ENCODE peak calls at places on chromosome 11, in ten cellular contexts. One of them, this sample, is unnamed.

GRCh38 chr11:118238397-118238796 is 13.6 kb upstream of the JAML start:
- DNase-seq in RWPE1: no peak
- DNase-seq in endothelial cell of umbilical vein: no peak
- DNase-seq in endothelial cell: no peak
- DNase-seq in fibroblast of lung: no peak
- DNase-seq in CD4-positive, alpha-beta T cell: no peak
- DNase-seq in GM13977: no peak
- DNase-seq in GM13976: no peak
- DNase-seq in cardiac muscle cell: no peak
- DNase-seq in epithelial cell of esophagus: peak; percentile 74
- DNase-seq in this sample: no peak

GRCh38 chr11:67633758-67634365 is 4.1 kb upstream of the NUDT8 start:
- DNase-seq in RWPE1: no peak
- DNase-seq in endothelial cell of umbilical vein: no peak
- DNase-seq in endothelial cell: no peak
- DNase-seq in fibroblast of lung: no peak
- DNase-seq in CD4-positive, alpha-beta T cell: no peak
- DNase-seq in GM13977: no peak
- DNase-seq in GM13976: no peak
- DNase-seq in cardiac muscle cell: no peak
- DNase-seq in epithelial cell of esophagus: no peak
- DNase-seq in this sample: no peak

GRCh38 chr11:2381494-2382128 is 4.5 kb downstream of the CD81 start:
- DNase-seq in RWPE1: no peak
- DNase-seq in endothelial cell of umbilical vein: no peak
- DNase-seq in endothelial cell: no peak
- DNase-seq in fibroblast of lung: no peak
- DNase-seq in CD4-positive, alpha-beta T cell: no peak
- DNase-seq in GM13977: no peak
- DNase-seq in GM13976: no peak
- DNase-seq in cardiac muscle cell: no peak
- DNase-seq in epithelial cell of esophagus: no peak
- DNase-seq in this sample: no peak

GRCh38 chr11:104291646-104292045 is 127.7 kb upstream of the PDGFD start:
- DNase-seq in RWPE1: no peak
- DNase-seq in endothelial cell of umbilical vein: no peak
- DNase-seq in endothelial cell: no peak
- DNase-seq in fibroblast of lung: no peak
- DNase-seq in CD4-positive, alpha-beta T cell: no peak
- DNase-seq in GM13977: no peak
- DNase-seq in GM13976: no peak
- DNase-seq in cardiac muscle cell: no peak
- DNase-seq in epithelial cell of esophagus: peak; percentile 2
- DNase-seq in this sample: no peak

GRCh38 chr11:16604784-16605439 is 133.5 kb upstream of the C11orf58 start:
- DNase-seq in RWPE1: no peak
- DNase-seq in endothelial cell of umbilical vein: peak; percentile 29
- DNase-seq in endothelial cell: peak; percentile 55
- DNase-seq in fibroblast of lung: peak; percentile 45
- DNase-seq in CD4-positive, alpha-beta T cell: no peak
- DNase-seq in GM13977: peak; percentile 46
- DNase-seq in GM13976: peak; percentile 44
- DNase-seq in cardiac muscle cell: peak; percentile 72
- DNase-seq in epithelial cell of esophagus: peak; percentile 51
- DNase-seq in this sample: no peak

GRCh38 chr11:111978028-111978771 is 41.1 kb downstream of the DIXDC1 start:
- DNase-seq in RWPE1: peak; percentile 68
- DNase-seq in endothelial cell of umbilical vein: peak; percentile 79
- DNase-seq in endothelial cell: peak; percentile 13
- DNase-seq in fibroblast of lung: peak; percentile 77
- DNase-seq in CD4-positive, alpha-beta T cell: no peak
- DNase-seq in GM13977: no peak
- DNase-seq in GM13976: no peak
- DNase-seq in cardiac muscle cell: peak; percentile 85
- DNase-seq in epithelial cell of esophagus: peak; percentile 77
- DNase-seq in this sample: peak; percentile 73

GRCh38 chr11:78138694-78139421 is 568 bp downstream of the ALG8 start:
- DNase-seq in RWPE1: peak; percentile 39
- DNase-seq in endothelial cell of umbilical vein: no peak
- DNase-seq in endothelial cell: peak; percentile 7
- DNase-seq in fibroblast of lung: peak; percentile 31
- DNase-seq in CD4-positive, alpha-beta T cell: no peak
- DNase-seq in GM13977: peak; percentile 27
- DNase-seq in GM13976: peak; percentile 41
- DNase-seq in cardiac muscle cell: no peak
- DNase-seq in epithelial cell of esophagus: peak; percentile 57
- DNase-seq in this sample: no peak

GRCh38 chr11:83158965-83159900 is 2.3 kb downstream of the PCF11 start:
- DNase-seq in RWPE1: no peak
- DNase-seq in endothelial cell of umbilical vein: peak; percentile 24
- DNase-seq in endothelial cell: no peak
- DNase-seq in fibroblast of lung: no peak
- DNase-seq in CD4-positive, alpha-beta T cell: no peak
- DNase-seq in GM13977: no peak
- DNase-seq in GM13976: no peak
- DNase-seq in cardiac muscle cell: no peak
- DNase-seq in epithelial cell of esophagus: no peak
- DNase-seq in this sample: no peak

GRCh38 chr11:19746081-19746480 is 33.4 kb downstream of the NAV2 start:
- DNase-seq in RWPE1: no peak
- DNase-seq in endothelial cell of umbilical vein: no peak
- DNase-seq in endothelial cell: no peak
- DNase-seq in fibroblast of lung: no peak
- DNase-seq in CD4-positive, alpha-beta T cell: no peak
- DNase-seq in GM13977: no peak
- DNase-seq in GM13976: no peak
- DNase-seq in cardiac muscle cell: no peak
- DNase-seq in epithelial cell of esophagus: no peak
- DNase-seq in this sample: no peak

GRCh38 chr11:126061707-126062678 is 673 bp downstream of the CDON start:
- DNase-seq in RWPE1: peak; percentile 57
- DNase-seq in endothelial cell of umbilical vein: peak; percentile 36
- DNase-seq in endothelial cell: peak; percentile 53
- DNase-seq in fibroblast of lung: peak; percentile 27
- DNase-seq in CD4-positive, alpha-beta T cell: peak; percentile 26
- DNase-seq in GM13977: peak; percentile 34
- DNase-seq in GM13976: peak; percentile 43
- DNase-seq in cardiac muscle cell: peak; percentile 55
- DNase-seq in epithelial cell of esophagus: peak; percentile 56
- DNase-seq in this sample: peak; percentile 64

GRCh38 chr11:57476883-57477506 is 16.7 kb downstream of the RTN4RL2 start:
- DNase-seq in RWPE1: peak; percentile 63
- DNase-seq in endothelial cell of umbilical vein: no peak
- DNase-seq in endothelial cell: peak; percentile 47
- DNase-seq in fibroblast of lung: peak; percentile 36
- DNase-seq in CD4-positive, alpha-beta T cell: no peak
- DNase-seq in GM13977: peak; percentile 84
- DNase-seq in GM13976: peak; percentile 79
- DNase-seq in cardiac muscle cell: peak; percentile 39
- DNase-seq in epithelial cell of esophagus: peak; percentile 45
- DNase-seq in this sample: no peak
- TF ChIP-seq CTCF in RWPE1: peak; percentile 46
- TF ChIP-seq CTCF in endothelial cell of umbilical vein: peak; percentile 58
- TF ChIP-seq CTCF in endothelial cell: peak; percentile 7
- TF ChIP-seq CTCF in fibroblast of lung: peak; percentile 45
- TF ChIP-seq CTCF in CD4-positive, alpha-beta T cell: peak; percentile 59
- TF ChIP-seq CTCF in GM13977: peak; percentile 71
- TF ChIP-seq CTCF in GM13976: peak; percentile 56
- TF ChIP-seq CTCF in cardiac muscle cell: peak; percentile 39
- TF ChIP-seq CTCF in epithelial cell of esophagus: peak; percentile 45
- TF ChIP-seq CTCF in this sample: no peak

DNA sequence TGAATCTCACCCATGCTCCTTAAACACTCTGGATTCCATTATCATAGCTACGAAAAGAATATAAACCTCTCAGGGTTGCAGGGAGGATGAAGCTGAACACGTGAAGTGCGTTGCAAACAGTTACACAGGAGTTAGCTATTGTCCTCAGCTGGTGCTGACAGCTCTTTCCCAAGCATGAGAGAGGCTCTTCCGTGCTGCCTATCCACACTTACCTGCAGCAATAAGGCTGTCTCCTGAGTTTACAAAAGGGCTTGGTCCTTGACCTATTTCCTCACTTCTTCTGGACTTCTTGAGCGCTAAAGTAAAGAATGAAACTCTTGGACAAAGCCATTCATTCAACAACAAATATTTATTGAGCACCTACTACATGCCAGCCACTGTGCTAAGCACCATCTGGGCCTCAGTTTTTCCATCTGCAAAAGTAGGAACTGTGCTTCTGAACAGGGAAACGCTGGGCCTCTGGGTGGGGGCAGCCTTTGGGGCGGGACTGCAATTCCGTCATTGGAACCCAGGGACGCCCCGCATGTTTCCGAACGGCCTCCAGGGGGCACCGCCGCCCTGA is 749 bp upstream of the ARL2 start:
- DNase-seq in RWPE1: peak; percentile 90
- DNase-seq in endothelial cell of umbilical vein: no peak
- DNase-seq in endothelial cell: peak; percentile 93
- DNase-seq in fibroblast of lung: peak; percentile 81
- DNase-seq in CD4-positive, alpha-beta T cell: peak; percentile 87
- DNase-seq in GM13977: peak; percentile 96
- DNase-seq in GM13976: peak; percentile 95
- DNase-seq in cardiac muscle cell: no peak
- DNase-seq in epithelial cell of esophagus: peak; percentile 88
- DNase-seq in this sample: peak; percentile 92
- TF ChIP-seq CTCF in RWPE1: no peak
- TF ChIP-seq CTCF in endothelial cell of umbilical vein: peak; percentile 92
- TF ChIP-seq CTCF in endothelial cell: no peak
- TF ChIP-seq CTCF in fibroblast of lung: peak; percentile 73
- TF ChIP-seq CTCF in CD4-positive, alpha-beta T cell: no peak
- TF ChIP-seq CTCF in GM13977: peak; percentile 90
- TF ChIP-seq CTCF in GM13976: peak; percentile 88
- TF ChIP-seq CTCF in cardiac muscle cell: peak; percentile 84
- TF ChIP-seq CTCF in epithelial cell of esophagus: peak; percentile 78
- TF ChIP-seq CTCF in this sample: peak; percentile 69

DNA sequence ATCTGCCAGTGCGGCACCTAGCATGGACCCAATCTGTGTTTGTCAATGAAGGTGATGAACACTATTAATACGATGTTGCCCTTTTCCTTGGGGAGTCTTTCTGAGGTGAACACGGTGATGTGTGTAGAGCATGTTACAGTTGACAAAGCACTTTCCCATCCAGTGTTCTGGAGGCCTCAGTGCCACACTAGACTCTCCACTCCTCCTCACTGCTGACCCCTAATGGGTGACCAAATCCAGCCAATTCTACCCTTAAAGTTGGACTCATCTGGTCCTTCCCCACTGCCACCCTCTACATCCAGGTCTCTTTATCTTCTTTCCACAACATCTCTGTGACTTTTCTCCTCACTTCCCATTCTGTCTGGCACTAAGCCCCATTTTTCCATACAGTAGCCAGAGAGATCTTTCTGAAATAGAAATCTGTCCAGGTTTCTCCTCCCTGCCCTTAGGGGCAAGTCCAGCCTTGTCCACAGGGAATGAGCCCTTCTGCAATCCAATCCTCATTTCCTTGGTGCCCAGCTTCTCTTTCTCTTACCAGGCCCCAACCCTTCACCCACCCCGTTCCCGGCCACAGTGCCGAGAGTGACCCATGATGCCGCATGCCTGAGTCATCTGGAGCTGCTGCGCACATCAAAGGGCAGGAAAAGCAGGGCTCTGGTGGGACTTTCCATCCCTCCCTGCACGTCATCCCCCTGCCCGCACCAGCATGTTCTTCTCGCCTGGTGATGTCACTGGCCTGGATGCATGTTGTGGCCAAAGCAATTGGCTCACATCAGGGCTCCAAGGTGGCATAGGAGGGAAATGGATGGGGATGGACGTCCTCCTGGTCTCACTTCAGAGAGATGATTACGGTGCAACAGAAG is 64.2 kb downstream of the RASSF10 start:
- DNase-seq in RWPE1: peak; percentile 92
- DNase-seq in endothelial cell of umbilical vein: peak; percentile 16
- DNase-seq in endothelial cell: no peak
- DNase-seq in fibroblast of lung: peak; percentile 89
- DNase-seq in CD4-positive, alpha-beta T cell: no peak
- DNase-seq in GM13977: no peak
- DNase-seq in GM13976: no peak
- DNase-seq in cardiac muscle cell: no peak
- DNase-seq in epithelial cell of esophagus: peak; percentile 98
- DNase-seq in this sample: no peak
- TF ChIP-seq CTCF in RWPE1: no peak
- TF ChIP-seq CTCF in endothelial cell of umbilical vein: no peak
- TF ChIP-seq CTCF in endothelial cell: no peak
- TF ChIP-seq CTCF in fibroblast of lung: no peak
- TF ChIP-seq CTCF in CD4-positive, alpha-beta T cell: no peak
- TF ChIP-seq CTCF in GM13977: no peak
- TF ChIP-seq CTCF in GM13976: no peak
- TF ChIP-seq CTCF in cardiac muscle cell: no peak
- TF ChIP-seq CTCF in epithelial cell of esophagus: no peak
- TF ChIP-seq CTCF in this sample: no peak

DNA sequence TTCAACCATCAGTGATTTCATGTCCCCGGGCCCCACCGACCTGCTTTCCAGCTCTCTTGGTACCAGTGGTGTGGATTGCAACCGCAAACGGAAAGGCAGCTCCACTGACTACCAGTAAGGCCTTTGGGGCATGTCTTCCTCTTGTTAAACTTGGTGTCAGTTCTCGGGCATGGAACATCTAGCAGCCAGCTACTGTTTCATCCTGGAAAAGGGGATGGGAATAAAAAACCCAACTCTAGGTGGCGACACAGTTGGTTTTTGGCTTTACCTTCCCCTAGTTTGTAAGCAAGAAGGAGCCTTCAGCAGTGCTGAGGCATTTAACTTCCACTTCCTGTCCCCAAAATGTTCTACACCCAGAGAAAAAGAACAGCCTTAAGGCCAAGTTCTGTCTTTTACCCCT is 76.7 kb downstream of the BMAL1 start:
- DNase-seq in RWPE1: no peak
- DNase-seq in endothelial cell of umbilical vein: peak; percentile 44
- DNase-seq in endothelial cell: peak; percentile 28
- DNase-seq in fibroblast of lung: no peak
- DNase-seq in CD4-positive, alpha-beta T cell: no peak
- DNase-seq in GM13977: no peak
- DNase-seq in GM13976: no peak
- DNase-seq in cardiac muscle cell: peak; percentile 37
- DNase-seq in epithelial cell of esophagus: peak; percentile 37
- DNase-seq in this sample: no peak
- TF ChIP-seq CTCF in RWPE1: no peak
- TF ChIP-seq CTCF in endothelial cell of umbilical vein: peak; percentile 45
- TF ChIP-seq CTCF in endothelial cell: peak; percentile 43
- TF ChIP-seq CTCF in fibroblast of lung: peak; percentile 26
- TF ChIP-seq CTCF in CD4-positive, alpha-beta T cell: no peak
- TF ChIP-seq CTCF in GM13977: no peak
- TF ChIP-seq CTCF in GM13976: no peak
- TF ChIP-seq CTCF in cardiac muscle cell: peak; percentile 49
- TF ChIP-seq CTCF in epithelial cell of esophagus: peak; percentile 41
- TF ChIP-seq CTCF in this sample: no peak